ENCODE peak calls at places on chromosome 22, in four cellular contexts. Y is left lung, L is RWPE2, V is IMR-90. G is an unnamed sample.
A peak's percentile ranks its signal among the peaks of the same experiment; 100 is the strongest.

GRCh38 chr22:49302530-49302929 is 525.1 kb downstream of the BRD1 start:
- DNase-seq in Y (no peak), L (no peak), V (no peak), G (no peak)

GRCh38 chr22:24523873-24524272 is 28.7 kb downstream of the UPB1 start:
- DNase-seq in Y (no peak), L (no peak), V (peak; percentile 59), G (peak; percentile 49)

GRCh38 chr22:39954584-39955055 is 5.6 kb upstream of the TMA7B start:
- DNase-seq in Y (no peak), V (peak; percentile 94), L (no peak), G (no peak)

GRCh38 chr22:32979606-32980005 is 78.6 kb downstream of the SYN3 start:
- DNase-seq in Y (no peak), V (no peak), L (no peak), G (no peak)

GRCh38 chr22:11605468-11605981 is 3922.5 kb upstream of the OR11H1 start:
- DNase-seq in V (no peak), Y (peak; percentile 84), L (peak; percentile 68), G (no peak)

GRCh38 chr22:24969588-24970301 is 17.2 kb downstream of the KIAA1671 start:
- DNase-seq in V (no peak), L (no peak), Y (no peak), G (peak; percentile 17)

GRCh38 chr22:50730941-50731661 is 6.9 kb upstream of the ACR start:
- DNase-seq in L (peak; percentile 49), V (no peak), Y (peak; percentile 78), G (peak; percentile 12)

GRCh38 chr22:24153959-24154358 is 27.3 kb upstream of the SUSD2 start:
- DNase-seq in V (no peak), Y (no peak), L (no peak), G (no peak)

GRCh38 chr22:43881091-43882061 is 10.4 kb downstream of the PNPLA5 start:
- DNase-seq in V (no peak), Y (no peak), L (no peak), G (no peak)

GRCh38 chr22:50606126-50606525 is 5.5 kb downstream of the MAPK8IP2 start:
- DNase-seq in Y (no peak), L (no peak), V (no peak), G (no peak)

GRCh38 chr22:49345896-49346295 is 481.8 kb downstream of the BRD1 start:
- DNase-seq in V (no peak), L (no peak), Y (no peak), G (no peak)

GRCh38 chr22:26669060-26669481 is 11.7 kb downstream of the MIAT start:
- DNase-seq in L (no peak), Y (no peak), V (peak; percentile 63), G (peak; percentile 50)

GRCh38 chr22:41909290-41910049 is 5.4 kb downstream of the SHISA8 start:
- DNase-seq in L (no peak), Y (no peak), V (no peak), G (no peak)

GRCh38 chr22:49719046-49719445 is 108.6 kb downstream of the BRD1 start:
- DNase-seq in Y (no peak), L (no peak), V (no peak), G (no peak)

GRCh38 chr22:35010543-35010942 is 55.4 kb upstream of the ISX start:
- DNase-seq in Y (no peak), L (no peak), V (no peak), G (no peak)

GRCh38 chr22:49321477-49322055 is 506.1 kb downstream of the BRD1 start:
- DNase-seq in L (no peak), Y (no peak), V (no peak), G (no peak)

GRCh38 chr22:24001314-24001713 is 3.9 kb downstream of the GSTT4 start:
- DNase-seq in L (no peak), Y (peak; percentile 74), V (no peak), G (no peak)

GRCh38 chr22:26273011-26273675 is 103.9 kb downstream of the SEZ6L start:
- DNase-seq in V (no peak), Y (peak; percentile 66), L (no peak), G (no peak)

GRCh38 chr22:49437356-49437755 is 390.3 kb downstream of the BRD1 start:
- DNase-seq in V (no peak), Y (no peak), L (no peak), G (no peak)

GRCh38 chr22:39748877-39749276 is 144.7 kb downstream of the ENTHD1 start:
- DNase-seq in V (peak; percentile 97), L (no peak), Y (no peak), G (peak; percentile 20)

GRCh38 chr22:27113211-27114030 is 456.0 kb downstream of the MIAT start:
- DNase-seq in L (no peak), V (peak; percentile 97), Y (no peak), G (no peak)

GRCh38 chr22:42299586-42300285 is 29.3 kb upstream of the TCF20 start:
- DNase-seq in L (no peak), V (no peak), Y (peak; percentile 83), G (peak; percentile 52)

GRCh38 chr22:30062256-30062655 is 18.0 kb upstream of the HORMAD2 start:
- DNase-seq in L (no peak), Y (no peak), V (no peak), G (no peak)
- H3K27ac ChIP-seq in L (no peak overlapping the region), Y (no peak overlapping the region), V (no peak overlapping the region), G (no peak overlapping the region)

DNA sequence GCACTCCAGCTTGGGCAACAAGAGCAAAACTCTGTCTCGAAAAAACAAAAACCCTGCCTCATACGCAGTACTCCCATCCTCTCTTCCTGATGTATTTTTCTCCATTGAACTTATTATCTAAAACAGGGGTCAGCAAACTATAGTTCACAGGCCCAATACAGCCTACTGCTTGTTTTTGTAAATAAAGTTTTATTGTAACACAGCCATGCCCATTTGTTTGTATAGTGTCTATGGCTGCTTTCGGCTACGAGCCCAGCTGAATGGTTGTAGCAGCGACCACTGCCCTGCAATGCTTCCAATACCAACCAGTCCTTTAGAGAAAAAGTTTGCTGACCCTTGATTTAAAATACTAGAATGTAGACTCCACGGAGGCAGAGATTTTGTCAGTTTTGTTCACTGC is 6.1 kb downstream of the TXN2 start:
- DNase-seq in V (no peak), Y (no peak), L (no peak), G (no peak)
- H3K36me3 ChIP-seq in V (peaks cover 43% of the 10 kb centered on the region), Y (no peaks in the 10 kb centered on the region), L (peaks cover 71% of the 10 kb centered on the region), G (peaks cover 26% of the 10 kb centered on the region)

DNA sequence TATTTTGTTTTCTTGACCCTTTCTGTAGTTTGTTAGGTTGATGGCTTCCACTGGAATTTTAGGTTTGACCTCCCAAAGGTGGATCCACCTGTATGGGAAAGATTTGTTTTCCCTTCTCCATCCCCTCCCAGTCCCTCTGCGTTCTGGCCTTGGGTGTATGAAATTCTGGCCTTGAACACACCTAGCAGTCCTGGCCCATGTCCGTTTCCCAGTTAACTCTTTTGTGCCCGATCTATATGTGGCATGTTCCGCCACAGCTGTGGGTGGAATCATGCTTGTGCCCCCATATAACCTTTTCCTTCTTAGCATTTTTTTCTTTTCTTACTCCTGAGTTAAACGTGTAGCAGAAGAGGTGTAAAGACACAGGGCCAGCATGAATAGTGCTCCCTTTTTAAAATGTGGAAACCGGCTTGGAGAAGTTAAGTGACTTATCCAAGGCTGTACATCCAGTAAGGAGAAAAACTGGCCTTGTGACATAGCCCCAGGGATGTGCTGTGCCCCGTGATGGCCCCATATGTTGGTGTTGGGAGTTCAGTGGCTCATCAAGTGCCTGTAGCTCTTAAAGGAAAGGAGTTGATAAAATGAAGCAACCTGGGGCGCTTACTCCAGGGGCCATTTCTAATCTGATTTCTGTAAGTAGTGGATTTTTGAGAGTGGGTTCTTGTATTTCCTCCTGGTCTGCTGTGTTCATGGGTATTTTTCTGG is 39.3 kb downstream of the ZNRF3 start:
- DNase-seq in V (no peak), Y (no peak), L (no peak), G (no peak)
- H3K4me1 ChIP-seq in V (peaks cover 2% of the 10 kb centered on the region), Y (peaks cover 32% of the 10 kb centered on the region), L (no peaks in the 10 kb centered on the region), G (peaks cover 57% of the 10 kb centered on the region)

DNA sequence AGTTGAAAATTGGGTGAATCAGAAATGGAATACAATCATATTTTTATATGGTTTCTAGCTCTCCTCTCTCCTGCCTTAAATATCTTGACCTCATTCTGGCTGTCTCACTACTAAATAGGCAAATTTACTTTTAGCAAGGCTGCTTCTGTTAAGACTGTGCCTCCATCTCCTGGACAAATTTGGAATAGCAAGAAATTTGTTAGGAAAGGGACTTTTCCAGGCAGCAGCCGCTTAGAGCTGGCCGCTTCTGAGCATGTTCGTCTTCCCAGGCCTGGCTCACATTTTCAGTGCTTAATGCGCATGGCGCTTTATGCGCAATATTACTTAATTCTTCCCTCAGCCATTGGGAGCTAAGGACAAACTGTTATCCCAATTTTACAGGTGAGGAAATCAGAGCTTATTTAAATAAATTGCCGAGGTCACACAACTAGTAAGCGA is 1.7 kb upstream of the PEX26 start:
- DNase-seq in Y (no peak), L (no peak), V (peak; percentile 91), G (peak; percentile 86)
- H3K27ac ChIP-seq in Y (no peak overlapping the region), L (peak overlapping the region; percentile 72), V (no peak overlapping the region), G (no peak overlapping the region)

DNA sequence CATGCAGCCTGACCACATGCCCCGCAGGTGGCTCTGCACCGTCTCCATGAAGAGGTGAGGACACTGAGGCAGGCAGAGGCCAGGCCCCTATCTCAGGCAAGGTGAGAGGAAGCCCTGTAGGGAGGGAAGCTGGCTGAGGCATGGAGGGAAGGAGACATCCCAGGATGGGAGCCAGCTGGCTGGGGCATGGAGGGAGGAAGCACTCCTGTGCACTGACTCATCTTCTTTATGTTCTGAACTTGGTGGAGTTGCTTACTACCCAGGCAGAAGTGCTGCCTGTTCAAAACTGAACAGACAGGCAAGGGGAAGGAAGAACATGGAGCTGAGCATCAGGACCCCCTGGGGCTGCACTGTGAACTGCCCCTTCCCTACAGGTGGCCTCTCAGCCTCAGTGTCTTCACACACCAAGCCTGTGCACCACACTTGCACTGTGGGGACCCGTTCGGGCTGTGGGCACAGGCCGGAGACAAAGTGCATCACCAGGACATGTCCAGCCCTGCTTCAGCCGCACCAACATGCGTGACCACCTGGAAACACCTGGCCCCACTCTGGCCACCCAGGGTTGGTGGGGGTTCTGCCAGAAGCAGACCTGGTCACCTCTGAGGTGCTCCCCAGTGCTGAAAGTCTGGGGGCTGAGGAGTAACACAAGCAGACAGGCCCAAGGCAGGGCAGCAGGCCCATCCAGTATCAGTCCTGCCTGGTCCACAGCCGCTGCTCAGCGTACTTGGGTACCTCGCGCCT is 55.5 kb downstream of the DGCR2 start:
- DNase-seq in Y (no peak), L (peak; percentile 60), V (peak; percentile 83), G (no peak)
- H3K36me3 ChIP-seq in Y (peaks cover 4% of the 10 kb centered on the region), L (peaks cover 44% of the 10 kb centered on the region), V (peaks cover 31% of the 10 kb centered on the region), G (peaks cover 37% of the 10 kb centered on the region)

DNA sequence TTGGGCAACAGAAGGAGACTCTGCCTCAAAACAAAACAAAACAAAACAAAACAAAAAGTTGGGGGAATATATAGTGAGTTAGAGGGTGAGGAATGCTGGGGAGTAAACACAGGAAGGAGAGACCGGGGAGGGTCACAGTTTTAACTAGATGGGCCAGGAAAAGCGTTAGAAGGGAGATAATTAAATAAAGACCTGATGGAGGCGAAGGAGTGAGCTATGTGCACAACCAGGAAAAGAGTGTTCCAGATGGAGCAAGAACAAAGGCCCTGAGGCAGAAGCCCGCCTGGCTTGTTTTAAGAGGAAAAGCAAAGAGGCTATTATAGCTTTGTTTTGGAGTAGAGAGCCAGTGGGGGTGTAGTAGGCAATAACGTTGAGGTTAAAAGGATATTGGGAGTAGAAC is 4.8 kb upstream of the PLA2G6 start:
- DNase-seq in Y (no peak), V (no peak), L (no peak), G (no peak)
- H3K4me1 ChIP-seq in Y (no peaks in the 10 kb centered on the region), V (peaks cover 4% of the 10 kb centered on the region), L (peaks cover 6% of the 10 kb centered on the region), G (no peaks in the 10 kb centered on the region)

GRCh38 chr22:20951151-20951931 is 15.7 kb upstream of the AIFM3 start:
- DNase-seq in L (no peak), V (no peak), Y (no peak), G (no peak)
- H3K27ac ChIP-seq in L (peak overlapping the region; percentile 85), V (no peak overlapping the region), Y (no peak overlapping the region), G (peak overlapping the region; percentile 68)

GRCh38 chr22:45571089-45571488 is 68.4 kb downstream of the FBLN1 start:
- DNase-seq in L (no peak), Y (no peak), V (no peak), G (no peak)
- H3K36me3 ChIP-seq in L (no peaks in the 10 kb centered on the region), Y (no peaks in the 10 kb centered on the region), V (peaks cover 29% of the 10 kb centered on the region), G (no peaks in the 10 kb centered on the region)